ENCODE peak calls at places on chromosome 2, in four cellular contexts. Q, G, W and I are unnamed samples.

GRCh38 chr2:45203400-45203799 is 194.1 kb upstream of the SIX2 start:
- DNase-seq in Q (no peak), W (no peak), G (no peak), I (no peak)

GRCh38 chr2:68345129-68345875 is 19.8 kb upstream of the PLEK start:
- DNase-seq in G (no peak), Q (no peak), W (no peak), I (peak)

GRCh38 chr2:238141541-238142318 is 3.3 kb downstream of the KLHL30 start:
- DNase-seq in G (no peak), Q (peak), W (no peak), I (no peak)

GRCh38 chr2:151334082-151334815 is 23.1 kb upstream of the TNFAIP6 start:
- DNase-seq in W (no peak), G (no peak), Q (peak), I (no peak)

GRCh38 chr2:24049485-24050021 is at the start of gene FKBP1B:
- DNase-seq in G (no peak), Q (peak), W (peak), I (peak)

GRCh38 chr2:17976871-17977746 is 98.6 kb downstream of the KCNS3 start:
- DNase-seq in W (no peak), Q (no peak), G (no peak), I (no peak)

GRCh38 chr2:61898810-61899209 is 6.7 kb upstream of the COMMD1 start:
- DNase-seq in W (no peak), G (no peak), Q (peak), I (no peak)

GRCh38 chr2:234911271-234911670 is 40.5 kb upstream of the SH3BP4 start:
- DNase-seq in W (no peak), Q (no peak), G (no peak), I (no peak)

GRCh38 chr2:98911376-98912154 is 24.5 kb downstream of the CRACDL start:
- DNase-seq in W (no peak), G (no peak), Q (peak), I (no peak)

GRCh38 chr2:98913916-98914712 is 21.9 kb downstream of the CRACDL start:
- DNase-seq in G (no peak), W (no peak), Q (no peak), I (no peak)

GRCh38 chr2:98911126-98911375 is 25.0 kb downstream of the CRACDL start:
- DNase-seq in G (no peak), Q (no peak), W (no peak), I (no peak)

GRCh38 chr2:98912957-98913915 is 22.8 kb downstream of the CRACDL start:
- DNase-seq in W (no peak), Q (no peak), G (no peak), I (no peak)

DNA sequence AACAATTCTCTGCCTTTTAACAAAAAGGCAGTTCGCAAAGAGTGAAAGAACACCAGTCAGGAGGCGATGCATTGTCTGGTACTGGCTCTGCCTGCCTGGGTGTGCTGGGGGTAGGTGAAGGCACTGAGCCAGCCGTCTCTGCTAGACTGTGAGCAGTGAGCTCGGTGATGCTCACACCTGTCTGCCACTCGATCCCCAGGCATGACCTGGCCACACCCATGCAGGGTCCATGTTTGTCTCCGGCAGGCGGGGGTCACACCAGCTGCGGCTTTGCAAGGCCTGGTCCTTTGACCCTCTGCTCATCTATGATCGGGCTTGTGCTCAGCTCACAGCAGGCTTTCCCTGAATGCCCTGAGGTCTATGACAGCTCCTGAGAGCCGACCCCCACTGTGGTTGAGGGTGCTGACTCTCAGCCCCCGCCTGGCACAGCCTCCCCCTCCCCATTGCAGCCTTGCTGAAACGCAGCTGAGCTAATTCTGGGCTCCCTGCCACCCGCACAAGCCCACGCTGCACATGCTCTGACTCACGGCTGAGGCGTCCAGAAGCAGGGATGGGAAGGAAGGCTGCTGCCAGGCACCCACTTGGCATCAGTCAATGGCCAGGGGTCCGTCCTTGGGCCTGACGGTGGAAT is 23.7 kb downstream of the CRACDL start:
- DNase-seq in G (no peak), Q (no peak), W (no peak), I (no peak)
- TF ChIP-seq NR2C2 in G (no peak), Q (no peak), W (no peak), I (no peak)

GRCh38 chr2:35463805-35464596 is 891.6 kb upstream of the CRIM1 start:
- DNase-seq in Q (no peak), G (no peak), W (no peak), I (no peak)
- TF ChIP-seq USF2 in Q (no peak), G (no peak), W (no peak), I (no peak)

DNA sequence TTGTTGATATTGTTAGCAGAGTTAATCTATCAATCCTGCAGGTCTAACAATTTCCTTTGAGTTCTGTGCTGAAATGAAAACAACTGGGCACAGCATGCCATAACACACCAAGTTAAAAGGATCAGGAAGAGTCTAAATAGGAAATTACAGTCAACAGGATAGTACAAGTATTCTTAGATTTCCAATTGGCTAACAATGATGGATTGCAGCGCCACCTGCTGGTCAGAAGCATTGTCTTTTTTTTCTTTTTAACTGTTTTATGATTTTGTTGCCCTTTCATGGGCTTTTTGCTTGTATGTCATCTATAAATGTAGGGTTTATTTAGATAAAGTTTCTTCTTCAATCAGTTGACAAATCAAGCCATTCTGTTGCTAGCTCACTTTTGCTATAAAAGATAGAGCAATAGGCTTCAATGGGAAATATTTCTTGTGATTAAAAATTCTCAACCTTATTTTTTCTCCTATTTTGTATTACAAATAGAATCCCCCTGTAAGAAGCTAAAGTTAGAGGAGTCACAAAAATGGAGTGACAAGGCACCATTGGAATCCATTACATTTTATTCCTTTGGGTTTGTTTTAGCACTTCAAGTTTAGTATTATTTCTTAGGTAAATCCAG is 40.8 kb upstream of the RPRM start:
- DNase-seq in W (peak), G (peak), Q (peak), I (peak)
- TF ChIP-seq NR2C2 in W (no peak), G (no peak), Q (no peak), I (no peak)

GRCh38 chr2:213562539-213563180 is 278.4 kb downstream of the SPAG16 start:
- DNase-seq in Q (no peak), G (no peak), W (no peak), I (no peak)
- TF ChIP-seq USF2 in Q (no peak), G (no peak), W (no peak), I (no peak)

DNA sequence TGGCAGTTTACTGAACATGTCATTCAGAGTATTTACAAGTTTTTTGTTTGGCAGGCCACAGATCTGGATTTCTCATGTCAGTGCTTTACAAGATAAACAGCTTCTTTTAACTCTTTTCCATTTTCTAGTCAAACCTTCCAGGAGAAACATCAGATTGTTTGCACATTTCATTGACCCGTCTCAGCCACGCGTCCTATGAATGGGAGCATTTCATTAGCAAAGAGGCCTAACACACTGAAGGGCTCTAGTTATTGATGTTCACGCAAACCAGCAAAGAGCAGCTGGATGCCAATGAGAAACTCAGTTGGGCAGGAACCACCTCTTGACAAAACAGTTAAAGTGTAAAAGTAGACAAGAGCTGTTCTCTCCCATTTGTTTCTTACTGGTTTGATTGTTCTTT is 29.2 kb upstream of the MFF start:
- DNase-seq in W (no peak), G (no peak), Q (peak), I (no peak)
- TF ChIP-seq NR2C2 in W (no peak), G (no peak), Q (no peak), I (no peak)

GRCh38 chr2:32626591-32627221 is 1.1 kb upstream of the TTC27 start:
- DNase-seq in Q (no peak), G (no peak), W (no peak), I (no peak)
- TF ChIP-seq USF2 in Q (no peak), G (no peak), W (no peak), I (no peak)